ENCODE peak calls at places on chromosomes 13 and 19, in ten cellular contexts. I is NCI-H345, K is cardiac fibroblast, J is AML-193, E is NCI-H446 treated with DMSO at 0.1 percent for 48 hours, F is stomach, V is memory B cell, Y is heart right ventricle, N is stromal cell of bone marrow, U is amniotic stem cell. M is an unnamed sample.

GRCh38 chr13:100301418-100301817 is 212.5 kb downstream of the PCCA start:
- DNase-seq in N (no peak), I (peak), Y (peak), E (no peak), F (no peak), K (peak), J (no peak), U (no peak), V (no peak), M (no peak)

GRCh38 chr19:19719798-19720197 is 13.1 kb downstream of the ZNF14 start:
- DNase-seq in I (no peak), K (no peak), E (no peak), F (no peak), U (no peak), J (no peak), Y (no peak), N (no peak), V (no peak), M (no peak)

GRCh38 chr19:3457531-3458228 is 22.6 kb downstream of the SMIM24 start:
- DNase-seq in Y (no peak), N (no peak), I (no peak), V (no peak), E (no peak), K (no peak), J (no peak), F (no peak), U (no peak), M (no peak)

GRCh38 chr19:2462635-2463421 is 6.1 kb upstream of the LMNB2 start:
- DNase-seq in V (no peak), F (peak), I (peak), U (peak), E (peak), N (peak), J (no peak), Y (peak), K (peak), M (no peak)

GRCh38 chr19:29836409-29836825 is 24.6 kb downstream of the CCNE1 start:
- DNase-seq in E (no peak), V (no peak), N (no peak), Y (no peak), I (no peak), J (no peak), K (no peak), F (no peak), U (no peak), M (no peak)

GRCh38 chr19:53907193-53907581 is 1.9 kb upstream of the CACNG7 start:
- DNase-seq in J (no peak), F (no peak), N (no peak), V (no peak), K (no peak), Y (no peak), U (no peak), I (no peak), E (no peak), M (no peak)

GRCh38 chr13:40145139-40145538 is 489.7 kb downstream of the COG6 start:
- DNase-seq in U (no peak), J (no peak), N (no peak), K (no peak), I (no peak), E (no peak), F (no peak), Y (no peak), V (no peak), M (no peak)

GRCh38 chr19:11964858-11965645 is at the start of gene ZNF763:
- DNase-seq in K (peak), I (peak), N (peak), F (peak), J (peak), U (peak), E (no peak), V (peak), Y (peak), M (peak)

GRCh38 chr13:73428137-73428536 is 369.3 kb downstream of the KLF5 start:
- DNase-seq in J (no peak), F (no peak), V (no peak), N (peak), U (peak), E (no peak), I (no peak), K (peak), Y (no peak), M (no peak)

GRCh38 chr13:31477961-31478360 is 261.4 kb upstream of the RXFP2 start:
- DNase-seq in F (no peak), J (no peak), K (peak), E (no peak), V (no peak), Y (no peak), I (no peak), U (no peak), N (peak), M (no peak)

M was measured in K562.